ENCODE peak calls at places on chromosome 11, in four cellular contexts. R is H1, D is GM12878, K is K562. M is an unnamed sample.

GRCh38 chr11:132035736-132036135 is 665.3 kb downstream of the NTM start:
- DNase-seq in R (no peak), D (no peak), K (no peak), M (peak)

GRCh38 chr11:36229091-36229490 is 60.1 kb downstream of the COMMD9 start:
- DNase-seq in R (no peak), D (no peak), K (no peak), M (no peak)

GRCh38 chr11:18617688-18618340 is 16.3 kb downstream of the SPTY2D1 start:
- DNase-seq in R (no peak), D (peak), K (no peak), M (no peak)

GRCh38 chr11:120908521-120909181 is 115.3 kb upstream of the TBCEL start:
- DNase-seq in R (no peak), D (no peak), K (no peak), M (no peak)

GRCh38 chr11:65440831-65441499 is 18.4 kb downstream of the NEAT1 start:
- DNase-seq in R (no peak), D (peak), K (no peak), M (no peak)

GRCh38 chr11:130600139-130600538 is 151.7 kb downstream of the ADAMTS15 start:
- DNase-seq in R (no peak), D (no peak), K (no peak), M (no peak)

GRCh38 chr11:63698976-63699733 is 17.9 kb downstream of the RTN3 start:
- DNase-seq in R (no peak), D (no peak), K (no peak), M (no peak)

GRCh38 chr11:17719940-17720795 is 797 bp downstream of the MYOD1 start:
- DNase-seq in R (peak), D (no peak), K (no peak), M (peak)

GRCh38 chr11:94728541-94728940 is 39.6 kb upstream of the AMOTL1 start:
- DNase-seq in R (no peak), D (no peak), K (no peak), M (no peak)

GRCh38 chr11:1073261-1073724 is 1.4 kb upstream of the MUC2 start:
- DNase-seq in R (peak), D (no peak), K (no peak), M (no peak)

GRCh38 chr11:61560751-61561150 is 20.1 kb downstream of the SYT7 start:
- DNase-seq in R (no peak), D (no peak), K (no peak), M (no peak)

GRCh38 chr11:76596652-76597051 is 73.9 kb downstream of the LRRC32 start:
- DNase-seq in R (no peak), D (no peak), K (no peak), M (peak)

GRCh38 chr11:94469416-94469815 is 24.2 kb downstream of the MRE11 start:
- DNase-seq in R (no peak), D (peak), K (no peak), M (no peak)

GRCh38 chr11:19290356-19290755 is 49.6 kb upstream of the E2F8 start:
- DNase-seq in R (no peak), D (no peak), K (no peak), M (no peak)

GRCh38 chr11:8293171-8293570 is 29.5 kb upstream of the LMO1 start:
- DNase-seq in R (peak), D (no peak), K (no peak), M (no peak)

GRCh38 chr11:2660357-2660939 is 39.3 kb downstream of the KCNQ1OT1 start:
- DNase-seq in R (no peak), D (no peak), K (no peak), M (no peak)

GRCh38 chr11:114307524-114308203 is 11.5 kb downstream of the NNMT start:
- DNase-seq in R (no peak), D (no peak), K (no peak), M (no peak)

GRCh38 chr11:125297346-125297910 is 132.9 kb downstream of the PKNOX2 start:
- DNase-seq in R (no peak), D (no peak), K (no peak), M (no peak)

GRCh38 chr11:44110231-44110679 is 14.8 kb downstream of the EXT2 start:
- DNase-seq in R (peak), D (no peak), K (peak), M (peak)

GRCh38 chr11:8068605-8069221 is 12.3 kb upstream of the TUB start:
- DNase-seq in R (no peak), D (no peak), K (peak), M (peak)

GRCh38 chr11:119875841-119876600 is 147.0 kb upstream of the NECTIN1 start:
- DNase-seq in R (no peak), D (no peak), K (no peak), M (no peak)

GRCh38 chr11:28490763-28491382 is 382.7 kb downstream of the METTL15 start:
- DNase-seq in R (no peak), D (no peak), K (no peak), M (no peak)

GRCh38 chr11:20631525-20632168 is 32.2 kb downstream of the SLC6A5 start:
- DNase-seq in R (no peak), D (no peak), K (no peak), M (no peak)

GRCh38 chr11:131866535-131867400 is 496.4 kb downstream of the NTM start:
- DNase-seq in R (no peak), D (no peak), K (no peak), M (no peak)

DNA sequence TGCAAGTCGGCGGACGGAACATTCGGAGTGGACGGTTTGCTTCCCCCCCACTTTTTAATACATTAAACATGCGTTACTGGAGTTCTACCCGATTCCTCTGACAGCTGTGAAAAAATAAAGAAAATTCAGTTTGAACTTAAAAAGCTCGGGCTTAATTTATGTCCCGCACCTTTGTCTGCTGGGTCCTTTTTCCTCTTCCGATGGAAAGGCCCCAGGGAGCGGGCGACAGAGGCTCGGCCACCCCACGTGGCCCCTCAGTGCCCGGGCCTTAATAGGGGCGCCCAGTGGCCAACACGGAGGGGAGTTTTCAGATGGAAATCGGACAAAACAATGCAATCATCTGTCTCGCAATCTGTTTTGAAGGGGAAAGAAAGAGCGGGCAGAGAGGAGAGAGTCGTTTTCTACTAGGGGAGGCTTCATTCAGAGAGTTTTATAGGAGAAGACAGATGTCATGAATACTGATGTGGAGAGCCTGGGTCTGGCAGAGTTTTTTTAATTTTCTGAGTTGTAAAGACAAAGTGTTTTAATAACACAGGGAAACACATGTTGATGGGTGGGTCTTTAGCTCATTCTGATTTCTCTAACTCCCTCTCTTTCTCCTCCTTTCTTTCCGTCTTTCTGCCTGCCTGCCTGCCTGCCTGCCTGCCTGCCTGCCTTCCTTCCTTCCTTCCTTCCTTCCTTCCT is 50.3 kb downstream of the SMIM38 start:
- DNase-seq in R (no peak), D (no peak), K (no peak), M (no peak)
- H3K27ac ChIP-seq in R (no peak), D (no peak), K (no peak), M (no peak)

GRCh38 chr11:134893810-134894685 is 482.0 kb upstream of the B3GAT1 start:
- DNase-seq in R (no peak), D (no peak), K (no peak), M (no peak)
- TF ChIP-seq NRF1 in R (no peak), D (no peak), K (no peak), M (no peak)

GRCh38 chr11:11580012-11580411 is 41.8 kb downstream of the GALNT18 start:
- DNase-seq in R (peak), D (no peak), K (no peak), M (no peak)
- H3K27ac ChIP-seq in R (no peak), D (no peak), K (no peak), M (no peak)

GRCh38 chr11:72721276-72721675 is 30.9 kb downstream of the ARAP1 start:
- DNase-seq in R (no peak), D (no peak), K (no peak), M (no peak)

GRCh38 chr11:72720047-72720446 is 32.2 kb downstream of the ARAP1 start:
- DNase-seq in R (no peak), D (no peak), K (no peak), M (no peak)

GRCh38 chr11:72720806-72721205 is 31.4 kb downstream of the ARAP1 start:
- DNase-seq in R (no peak), D (no peak), K (no peak), M (no peak)

GRCh38 chr11:72722050-72722748 is 30.0 kb downstream of the ARAP1 start:
- DNase-seq in R (peak), D (no peak), K (peak), M (peak)

GRCh38 chr11:72721689-72722049 is 30.5 kb downstream of the ARAP1 start:
- DNase-seq in R (no peak), D (no peak), K (no peak), M (no peak)
- TF ChIP-seq NRF1 in R (no peak), D (no peak), K (no peak), M (no peak)

DNA sequence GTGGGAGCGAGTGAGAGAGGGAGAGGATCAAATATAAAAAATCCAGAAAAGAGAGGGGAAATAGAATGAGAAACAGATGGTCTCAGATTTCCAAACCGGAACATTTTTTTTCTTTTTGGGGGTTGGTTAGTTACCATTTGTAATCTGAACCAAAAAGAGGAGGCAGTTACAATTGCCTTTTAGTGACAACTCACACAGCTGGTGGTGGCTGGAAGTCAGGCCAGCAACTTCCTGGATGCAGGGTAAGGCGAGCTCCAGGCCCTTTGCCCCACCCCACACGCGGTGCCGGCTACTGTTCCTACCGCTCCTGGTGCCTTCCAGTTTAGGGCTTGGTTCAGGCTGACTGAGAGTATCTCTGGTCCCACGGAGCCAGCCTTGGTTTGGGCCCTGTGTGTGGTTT is 21.0 kb upstream of the UBASH3B start:
- DNase-seq in R (peak), D (no peak), K (no peak), M (no peak)
- H3K27ac ChIP-seq in R (no peak), D (no peak), K (no peak), M (no peak)

GRCh38 chr11:73184953-73185671 is 33.0 kb upstream of the P2RY2 start:
- DNase-seq in R (peak), D (no peak), K (peak), M (peak)
- TF ChIP-seq NRF1 in R (no peak), D (no peak), K (no peak), M (no peak)

DNA sequence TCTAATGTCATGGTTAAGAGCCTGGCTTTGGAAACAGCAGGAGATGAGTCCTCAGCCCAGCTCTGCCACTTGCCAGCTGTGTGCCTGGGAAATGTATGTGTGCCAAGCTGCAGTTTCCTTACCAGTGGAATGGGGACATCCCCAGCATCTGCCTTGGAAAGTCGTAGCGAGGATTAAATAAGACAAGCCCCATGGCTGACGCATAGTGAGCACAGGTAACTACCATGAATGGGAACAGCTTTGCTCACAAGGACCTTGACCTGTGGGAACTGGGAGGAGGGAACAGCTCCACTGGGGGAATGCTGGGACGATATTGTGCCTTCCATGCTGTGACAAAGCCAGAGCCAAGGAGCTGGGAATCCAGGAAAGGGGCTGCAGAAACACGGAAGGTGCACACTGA is 2.6 kb upstream of the DSCAML1 start:
- DNase-seq in R (no peak), D (no peak), K (no peak), M (no peak)
- H3K27ac ChIP-seq in R (no peak), D (no peak), K (no peak), M (no peak)

DNA sequence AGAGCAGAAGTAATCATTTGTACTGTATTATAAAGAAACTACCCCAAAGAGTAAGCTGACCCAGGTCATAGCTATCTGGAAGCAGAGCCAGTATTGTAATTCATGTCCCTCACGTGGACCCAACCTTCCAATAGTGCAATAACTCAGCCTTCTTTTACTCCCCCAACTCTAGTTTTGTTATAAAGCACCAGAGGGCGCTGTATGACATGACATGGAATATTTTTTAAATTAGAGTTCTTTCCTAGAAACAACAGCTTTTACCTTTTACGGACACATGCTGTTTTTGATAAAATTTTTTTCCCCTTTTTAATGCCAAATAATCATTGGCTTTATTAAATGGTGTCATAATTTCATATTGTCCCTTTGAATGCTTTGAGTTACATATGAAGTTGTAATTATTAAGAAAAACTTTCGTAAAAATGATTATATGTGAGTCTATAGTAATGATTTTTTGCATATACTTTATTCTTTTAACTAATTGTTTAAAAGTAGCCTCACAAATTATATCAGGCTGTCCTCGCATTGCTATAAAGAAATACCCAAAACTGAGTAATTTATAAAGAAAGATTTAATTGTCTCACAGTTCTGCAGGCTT is 76.9 kb downstream of the DKK3 start:
- DNase-seq in R (no peak), D (no peak), K (peak), M (peak)
- TF ChIP-seq NRF1 in R (no peak), D (no peak), K (no peak), M (no peak)

GRCh38 chr11:59818572-59818971 is 8.0 kb upstream of the MRPL16 start:
- DNase-seq in R (no peak), D (no peak), K (no peak), M (no peak)

DNA sequence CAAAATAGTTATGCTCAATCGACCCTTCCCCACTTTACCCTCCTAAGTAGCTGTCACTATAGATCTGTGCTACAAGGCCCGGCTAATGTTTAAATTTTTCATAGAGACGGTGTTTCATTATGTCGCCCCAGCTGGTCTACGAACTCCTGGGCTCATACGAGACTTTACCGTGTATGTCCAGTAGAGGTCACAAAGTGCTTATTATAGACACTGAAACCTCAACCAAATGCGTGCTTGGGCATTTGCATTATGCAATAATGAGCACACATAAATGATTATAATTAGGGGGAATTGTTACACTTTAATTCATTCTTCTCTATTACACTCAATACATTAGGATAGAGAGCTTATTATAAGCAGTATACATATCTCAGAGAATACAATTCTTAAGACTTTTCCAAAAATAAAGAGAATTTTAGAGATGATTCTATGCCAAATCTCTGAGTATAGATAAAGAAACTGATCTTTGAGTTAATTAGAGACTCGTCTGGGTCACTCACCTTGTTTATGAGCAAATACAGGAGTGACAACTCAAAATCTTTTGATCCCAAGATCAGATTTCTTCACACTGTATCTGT is 12.5 kb upstream of the MRPL16 start:
- DNase-seq in R (no peak), D (no peak), K (peak), M (peak)
- H3K27ac ChIP-seq in R (no peak), D (no peak), K (no peak), M (no peak)

DNA sequence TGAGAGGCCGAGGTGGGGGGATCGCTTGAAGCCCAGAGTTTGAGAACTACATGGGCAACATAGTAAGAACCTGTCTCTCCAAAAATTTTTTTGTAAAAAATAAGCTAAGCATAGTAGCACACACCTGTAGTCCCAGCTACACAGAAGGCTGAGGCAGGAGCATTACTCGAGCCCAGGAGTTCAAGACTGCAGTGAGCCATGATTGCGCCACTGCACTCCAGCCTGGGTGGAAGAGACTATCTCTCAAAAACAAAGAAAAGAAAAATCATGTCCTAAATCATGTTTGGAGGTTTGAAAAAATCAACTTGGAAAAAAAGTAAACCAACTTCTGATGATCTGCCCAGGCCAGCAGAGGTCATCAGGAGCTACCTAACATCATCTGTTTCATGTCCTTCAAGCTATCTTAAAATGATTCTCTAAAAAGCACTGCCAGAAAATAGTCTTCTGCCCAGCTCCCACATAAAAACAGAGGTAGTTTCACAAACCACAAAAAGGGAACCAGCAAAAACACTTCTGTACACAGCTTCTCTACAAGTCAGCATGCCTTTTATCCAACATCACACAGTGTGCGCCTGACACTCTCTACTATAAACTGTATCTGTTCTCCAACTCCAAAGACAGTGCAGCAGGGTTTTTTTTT is 165.0 kb downstream of the SOX6 start:
- DNase-seq in R (no peak), D (no peak), K (no peak), M (no peak)
- TF ChIP-seq NRF1 in R (no peak), D (no peak), K (no peak), M (no peak)

M was measured in SK-N-SH.